ENCODE peak calls at places on chromosomes 4 and X, in six cellular contexts. H is amniotic stem cell, F is pancreas, W is left ventricle myocardium inferior, T is T-helper 17 cell, U is lung. Q is an unnamed sample.
A peak's percentile ranks its signal among the peaks of the same experiment; 100 is the strongest.

GRCh38 chrX:129522184-129523059 is 868 bp downstream of the SMARCA1 start:
- DNase-seq in H (peak; percentile 45), F (peak; percentile 46), W (peak; percentile 34), T (no peak), U (peak; percentile 46), Q (peak; percentile 16)

GRCh38 chrX:129748265-129748664 is 9.5 kb downstream of the XPNPEP2 start:
- DNase-seq in H (no peak), F (no peak), W (no peak), T (no peak), U (no peak), Q (no peak)

GRCh38 chr4:52577285-52577968 is 81.7 kb downstream of the USP46 start:
- DNase-seq in H (no peak), F (no peak), W (no peak), T (no peak), U (no peak), Q (no peak)

GRCh38 chrX:130893356-130894085 is 9.5 kb downstream of the ENOX2 start:
- DNase-seq in H (no peak), F (no peak), W (no peak), T (no peak), U (no peak), Q (no peak)

GRCh38 chr4:77052352-77052751 is 23.4 kb downstream of the CCNI start:
- DNase-seq in H (no peak), F (peak; percentile 61), W (no peak), T (peak; percentile 31), U (peak; percentile 42), Q (no peak)

GRCh38 chr4:41535911-41536361 is 2.0 kb upstream of the LIMCH1 start:
- DNase-seq in H (no peak), F (no peak), W (no peak), T (no peak), U (no peak), Q (no peak)

GRCh38 chrX:18649498-18649951 is 22.4 kb downstream of the RS1 start:
- DNase-seq in H (no peak), F (no peak), W (no peak), T (no peak), U (peak; percentile 63), Q (no peak)

GRCh38 chr4:1793496-1793840 is 375 bp downstream of the FGFR3 start:
- DNase-seq in H (no peak), F (no peak), W (peak; percentile 52), T (peak; percentile 34), U (no peak), Q (no peak)

Q was measured in hypothalamus.